ENCODE peak calls at places on chromosomes 7 and 10, in eight cellular contexts. M is GM23248; F is skeletal muscle cell; U is activated CD8-positive, alpha-beta memory T cell treated with anti-CD3 and anti-CD28 coated beads for 4 hours; T is fibroblast of the conjunctiva; W is RCC 7860; Q is neural crest cell; B is NCI-H2171 treated with DMSO at 0.1 percent for 48 hours. I is an unnamed sample.

GRCh38 chr7:18405731-18406130 is 89.8 kb upstream of the HDAC9 start:
- DNase-seq in M (no peak), F (no peak), U (no peak), T (no peak), W (no peak), Q (no peak), B (no peak), I (no peak)

GRCh38 chr10:74047871-74048270 is 50.0 kb downstream of the VCL start:
- DNase-seq in M (peak), F (no peak), U (no peak), T (peak), W (no peak), Q (no peak), B (no peak), I (no peak)

GRCh38 chr7:158093156-158093796 is 494.3 kb downstream of the PTPRN2 start:
- DNase-seq in M (no peak), F (no peak), U (no peak), T (no peak), W (no peak), Q (no peak), B (no peak), I (no peak)

GRCh38 chr10:88657901-88658300 is 6.3 kb upstream of the LIPF start:
- DNase-seq in M (peak), F (peak), U (no peak), T (no peak), W (no peak), Q (no peak), B (no peak), I (no peak)

GRCh38 chr10:81450651-81451050 is 424.3 kb upstream of the NRG3 start:
- DNase-seq in M (no peak), F (no peak), U (no peak), T (no peak), W (no peak), Q (no peak), B (no peak), I (no peak)

GRCh38 chr10:119703903-119704508 is 21.8 kb upstream of the INPP5F start:
- DNase-seq in M (no peak), F (no peak), U (no peak), T (no peak), W (no peak), Q (no peak), B (no peak), I (no peak)

GRCh38 chr7:130276796-130277762 is 10.4 kb downstream of the CPA2 start:
- DNase-seq in M (peak), F (no peak), U (no peak), T (no peak), W (no peak), Q (no peak), B (no peak), I (no peak)

GRCh38 chr7:116546054-116546453 is 21.2 kb downstream of the CAV1 start:
- DNase-seq in M (no peak), F (no peak), U (no peak), T (no peak), W (no peak), Q (no peak), B (no peak), I (no peak)

GRCh38 chr7:41268874-41269273 is 434.0 kb downstream of the INHBA start:
- DNase-seq in M (no peak), F (no peak), U (no peak), T (no peak), W (peak), Q (no peak), B (no peak), I (no peak)